ENCODE peak calls at places on chromosomes 1 and 21, in five cellular contexts. D is GM12892, K is putamen, H is NCI-H524, F is SK-N-SH. Y is an unnamed sample.

GRCh38 chr1:8409107-8409506 is 91.2 kb downstream of the SLC45A1 start:
- DNase-seq in F (no peak), H (no peak), K (no peak), D (no peak), Y (peak)

GRCh38 chr21:43657355-43658093 is 1.8 kb downstream of the HSF2BP start:
- DNase-seq in H (no peak), F (no peak), D (no peak), K (no peak), Y (no peak)

GRCh38 chr1:36080801-36081200 is 3.1 kb upstream of the TEKT2 start:
- DNase-seq in D (no peak), K (no peak), F (no peak), H (no peak), Y (no peak)

GRCh38 chr21:45932922-45933502 is 48.6 kb upstream of the COL6A1 start:
- DNase-seq in H (no peak), D (no peak), K (no peak), F (no peak), Y (no peak)

GRCh38 chr1:64223329-64224151 is 20.1 kb downstream of the UBE2U start:
- DNase-seq in K (no peak), F (no peak), H (no peak), D (no peak), Y (peak)

GRCh38 chr1:84339503-84339902 is 38.0 kb downstream of the SAMD13 start:
- DNase-seq in D (no peak), K (no peak), H (no peak), F (no peak), Y (no peak)

GRCh38 chr1:208924958-208925357 is 658.6 kb upstream of the CAMK1G start:
- DNase-seq in H (no peak), K (no peak), D (no peak), F (no peak), Y (no peak)

GRCh38 chr1:233945573-233945972 is 41.1 kb downstream of the SLC35F3 start:
- DNase-seq in D (no peak), K (no peak), F (no peak), H (no peak), Y (no peak)

GRCh38 chr1:172399369-172400072 is 21.0 kb upstream of the C1orf105 start:
- DNase-seq in K (peak), D (no peak), F (peak), H (no peak), Y (peak)

GRCh38 chr1:78673120-78673519 is 23.5 kb downstream of the IFI44 start:
- DNase-seq in H (peak), K (no peak), D (no peak), F (no peak), Y (no peak)

GRCh38 chr1:41999884-42000283 is 81.2 kb upstream of the HIVEP3 start:
- DNase-seq in D (no peak), H (no peak), K (no peak), F (no peak), Y (no peak)

GRCh38 chr1:22189619-22190018 is 46.7 kb upstream of the WNT4 start:
- DNase-seq in K (no peak), H (no peak), D (no peak), F (no peak), Y (no peak)

GRCh38 chr1:231319080-231319479 is 18.6 kb downstream of the EXOC8 start:
- DNase-seq in F (no peak), H (no peak), D (no peak), K (no peak), Y (no peak)

GRCh38 chr1:12617511-12617900 is 504 bp downstream of the DHRS3 start:
- DNase-seq in F (no peak), K (no peak), H (no peak), D (no peak), Y (no peak)

GRCh38 chr1:98739762-98740161 is 78.2 kb downstream of the SNX7 start:
- DNase-seq in D (no peak), K (no peak), H (no peak), F (no peak), Y (no peak)

GRCh38 chr1:75836528-75836927 is 39.8 kb downstream of the MSH4 start:
- DNase-seq in K (no peak), F (no peak), H (no peak), D (no peak), Y (no peak)

GRCh38 chr1:24856787-24857527 is 73.1 kb downstream of the RUNX3 start:
- DNase-seq in D (no peak), K (no peak), H (no peak), F (no peak), Y (no peak)

GRCh38 chr1:54904476-54905048 is 17.6 kb upstream of the DHCR24 start:
- DNase-seq in K (no peak), F (no peak), D (no peak), H (no peak), Y (peak)

GRCh38 chr1:116175621-116176020 is 64.4 kb downstream of the MAB21L3 start:
- DNase-seq in D (no peak), H (no peak), K (no peak), F (no peak), Y (no peak)

GRCh38 chr1:201537966-201538617 is 835 bp upstream of the NAV1 start:
- DNase-seq in F (no peak), H (no peak), D (no peak), K (no peak), Y (no peak)

GRCh38 chr1:186272486-186272885 is 102.6 kb downstream of the TPR start:
- DNase-seq in K (peak), H (no peak), D (no peak), F (no peak), Y (no peak)

GRCh38 chr1:24443241-24443656 is 27.6 kb downstream of the NIPAL3 start:
- DNase-seq in D (no peak), H (peak), K (peak), F (no peak), Y (peak)

GRCh38 chr1:102970496-102971078 is 137.7 kb downstream of the COL11A1 start:
- DNase-seq in D (no peak), F (peak), H (no peak), K (peak), Y (peak)

GRCh38 chr1:109985251-109986053 is 887 bp downstream of the AHCYL1 start:
- DNase-seq in D (no peak), H (no peak), F (no peak), K (peak), Y (peak)

GRCh38 chr1:53890522-53890941 is 935 bp upstream of the YIPF1 start:
- DNase-seq in F (no peak), K (no peak), H (no peak), D (no peak), Y (no peak)

GRCh38 chr1:64561993-64562392 is 92.1 kb downstream of the CACHD1 start:
- DNase-seq in H (no peak), F (no peak), D (no peak), K (no peak), Y (no peak)

GRCh38 chr21:28687571-28687970 is 305.1 kb downstream of the LTN1 start:
- DNase-seq in H (no peak), D (no peak), K (no peak), F (no peak), Y (no peak)

GRCh38 chr21:41564871-41565281 is 56.9 kb upstream of the TMPRSS2 start:
- DNase-seq in H (no peak), D (no peak), K (no peak), F (no peak), Y (peak)

GRCh38 chr1:160171352-160171751 is 19.0 kb upstream of the CASQ1 start:
- DNase-seq in D (no peak), H (no peak), K (no peak), F (no peak), Y (peak)

GRCh38 chr1:198741744-198742143 is 102.9 kb downstream of the PTPRC start:
- DNase-seq in H (no peak), F (no peak), K (no peak), D (no peak), Y (peak)

GRCh38 chr1:146032613-146033219 is 11.2 kb upstream of the HJV start:
- DNase-seq in F (peak), K (peak), D (no peak), H (no peak), Y (peak)

GRCh38 chr1:45187735-45188134 is 18.7 kb downstream of the ZSWIM5 start:
- DNase-seq in K (no peak), D (no peak), F (no peak), H (no peak), Y (no peak)

GRCh38 chr21:45818276-45818903 is 163.2 kb upstream of the COL6A1 start:
- DNase-seq in K (no peak), H (no peak), F (no peak), D (no peak), Y (peak)

GRCh38 chr1:79259390-79260336 is 253.1 kb upstream of the ADGRL4 start:
- DNase-seq in K (no peak), H (no peak), F (peak), D (no peak), Y (peak)

GRCh38 chr1:234478152-234478480 is 863 bp downstream of the TARBP1 start:
- DNase-seq in D (peak), K (peak), H (no peak), F (peak), Y (peak)

GRCh38 chr1:215623162-215623561 is 56.1 kb downstream of the KCTD3 start:
- DNase-seq in D (no peak), H (no peak), F (no peak), K (no peak), Y (no peak)

Y was measured in adipocyte.